ENCODE peak calls at places on chromosomes 12 and 14, in five cellular contexts. M, K, N, P and B are unnamed samples.

GRCh38 chr12:100251917-100252316 is 15.0 kb downstream of the DEPDC4 start:
- DNase-seq in M (peak), K (no peak), N (no peak), P (no peak), B (no peak)

GRCh38 chr12:88417531-88417930 is 162.7 kb downstream of the KITLG start:
- DNase-seq in M (no peak), K (no peak), N (no peak), P (no peak), B (no peak)

GRCh38 chr12:12331244-12331771 is 18.7 kb downstream of the MANSC1 start:
- DNase-seq in M (no peak), K (peak), N (no peak), P (no peak), B (peak)

GRCh38 chr12:123471374-123472068 is 13.6 kb downstream of the SNRNP35 start:
- DNase-seq in M (no peak), K (no peak), N (no peak), P (no peak), B (no peak)

GRCh38 chr12:62537544-62537943 is 70.9 kb downstream of the MON2 start:
- DNase-seq in M (peak), K (no peak), N (no peak), P (no peak), B (no peak)

GRCh38 chr14:61107148-61107641 is 126.2 kb downstream of the SLC38A6 start:
- DNase-seq in M (no peak), K (no peak), N (no peak), P (no peak), B (no peak)

GRCh38 chr14:22718091-22718490 is 48.4 kb upstream of the OXA1L start:
- DNase-seq in M (no peak), K (no peak), N (no peak), P (no peak), B (no peak)

GRCh38 chr12:92437452-92437851 is 265.3 kb upstream of the PLEKHG7 start:
- DNase-seq in M (no peak), K (no peak), N (no peak), P (no peak), B (no peak)

GRCh38 chr14:104171029-104171697 is 32.8 kb downstream of the KIF26A start:
- DNase-seq in M (no peak), K (no peak), N (no peak), P (no peak), B (peak)

GRCh38 chr14:64766430-64767151 is 62.4 kb downstream of the PLEKHG3 start:
- DNase-seq in M (no peak), K (peak), N (no peak), P (no peak), B (peak)